ENCODE peak calls at places on chromosome 13, in six cellular contexts. B is LHCN-M2; L is GM13976; C is stimulated activated CD4-positive, alpha-beta T cell treated with anti-CD3 and anti-CD28 coated beads, Interleukin-12 subunit alpha, Interleukin-12 subunit beta, amount 100 ng/mL, for 24 hours; D is GM23248; Z is NCI-H1048. G is an unnamed sample.

GRCh38 chr13:102799544-102800144 is 725 bp downstream of the BIVM start:
- DNase-seq in B (no peak), L (peak; percentile 47), C (no peak), D (peak; percentile 61), Z (no peak), G (peak; percentile 37)

GRCh38 chr13:84096221-84096620 is 213.9 kb upstream of the SLITRK1 start:
- DNase-seq in B (peak; percentile 20), L (no peak), C (no peak), D (no peak), Z (no peak), G (no peak)

GRCh38 chr13:23960566-23961156 is 63.4 kb upstream of the C1QTNF9B start:
- DNase-seq in B (peak; percentile 36), L (no peak), C (no peak), D (peak; percentile 73), Z (no peak), G (no peak)

GRCh38 chr13:37029617-37030016 is 29.0 kb downstream of the EXOSC8 start:
- DNase-seq in B (no peak), L (no peak), C (no peak), D (peak; percentile 62), Z (no peak), G (no peak)

GRCh38 chr13:43006893-43007631 is 15.0 kb upstream of the EPSTI1 start:
- DNase-seq in B (peak; percentile 75), L (no peak), C (no peak), D (peak; percentile 63), Z (no peak), G (no peak)

GRCh38 chr13:110652231-110652730 is 36.9 kb downstream of the NAXD start:
- DNase-seq in B (no peak), L (no peak), C (no peak), D (no peak), Z (no peak), G (no peak)

GRCh38 chr13:113932060-113932459 is 41.8 kb downstream of the C13orf46 start:
- DNase-seq in B (no peak), L (no peak), C (no peak), D (no peak), Z (no peak), G (no peak)

GRCh38 chr13:47611664-47612288 is 389.3 kb downstream of the SUCLA2 start:
- DNase-seq in B (peak; percentile 70), L (no peak), C (no peak), D (peak; percentile 22), Z (no peak), G (no peak)

GRCh38 chr13:99314640-99315176 is 7.5 kb upstream of the GPR183 start:
- DNase-seq in B (peak; percentile 52), L (no peak), C (peak; percentile 54), D (peak; percentile 40), Z (no peak), G (no peak)

GRCh38 chr13:103876571-103876970 is 810.4 kb upstream of the SLC10A2 start:
- DNase-seq in B (no peak), L (no peak), C (no peak), D (peak; percentile 76), Z (no peak), G (no peak)

GRCh38 chr13:97079726-97080125 is 85.5 kb upstream of the OXGR1 start:
- DNase-seq in B (no peak), L (no peak), C (no peak), D (no peak), Z (no peak), G (no peak)

GRCh38 chr13:113638806-113639205 is 19.2 kb downstream of the ATP4B start:
- DNase-seq in B (no peak), L (no peak), C (no peak), D (no peak), Z (no peak), G (no peak)

GRCh38 chr13:98173431-98173921 is 3.6 kb downstream of the RNF113B start:
- DNase-seq in B (peak; percentile 93), L (no peak), C (no peak), D (peak; percentile 93), Z (no peak), G (no peak)

GRCh38 chr13:102977471-102977870 is 88.7 kb downstream of the SLC10A2 start:
- DNase-seq in B (no peak), L (no peak), C (no peak), D (no peak), Z (no peak), G (no peak)

GRCh38 chr13:101123028-101123427 is 293.3 kb downstream of the NALCN start:
- DNase-seq in B (no peak), L (no peak), C (no peak), D (no peak), Z (no peak), G (no peak)

GRCh38 chr13:101231751-101232428 is 184.4 kb downstream of the NALCN start:
- DNase-seq in B (peak; percentile 80), L (no peak), C (no peak), D (peak; percentile 71), Z (no peak), G (no peak)

GRCh38 chr13:99043700-99044300 is 65.9 kb upstream of the DOCK9 start:
- DNase-seq in B (no peak), L (no peak), C (no peak), D (no peak), Z (no peak), G (no peak)

GRCh38 chr13:49308104-49308875 is 60.6 kb downstream of the CDADC1 start:
- DNase-seq in B (no peak), L (no peak), C (no peak), D (peak; percentile 85), Z (no peak), G (no peak)

GRCh38 chr13:101522607-101523006 is 70.1 kb downstream of the ITGBL1 start:
- DNase-seq in B (no peak), L (no peak), C (no peak), D (no peak), Z (no peak), G (no peak)

GRCh38 chr13:46575321-46575721 is 22.4 kb downstream of the LRCH1 start:
- DNase-seq in B (peak; percentile 81), L (peak; percentile 46), C (no peak), D (peak; percentile 68), Z (no peak), G (peak; percentile 46)

GRCh38 chr13:98674968-98675528 is 77.4 kb downstream of the SLC15A1 start:
- DNase-seq in B (no peak), L (no peak), C (no peak), D (no peak), Z (no peak), G (no peak)

GRCh38 chr13:97459215-97459772 is 25.3 kb downstream of the RAP2A start:
- DNase-seq in B (no peak), L (no peak), C (no peak), D (no peak), Z (no peak), G (no peak)

GRCh38 chr13:52780092-52780491 is 40.5 kb upstream of the CNMD start:
- DNase-seq in B (no peak), L (no peak), C (no peak), D (no peak), Z (no peak), G (no peak)

GRCh38 chr13:24888291-24888931 is 124.4 kb downstream of the RNF17 start:
- DNase-seq in B (no peak), L (no peak), C (no peak), D (no peak), Z (no peak), G (no peak)

GRCh38 chr13:37427843-37428494 is 170.6 kb downstream of the POSTN start:
- DNase-seq in B (no peak), L (no peak), C (no peak), D (no peak), Z (no peak), G (no peak)

GRCh38 chr13:30664689-30665088 is 47.0 kb downstream of the USPL1 start:
- DNase-seq in B (no peak), L (no peak), C (no peak), D (no peak), Z (no peak), G (no peak)

GRCh38 chr13:55155046-55155445 is 1985.7 kb upstream of the PRR20A start:
- DNase-seq in B (no peak), L (no peak), C (no peak), D (no peak), Z (no peak), G (no peak)

GRCh38 chr13:40472427-40473220 is 193.8 kb downstream of the FOXO1 start:
- DNase-seq in B (no peak), L (no peak), C (no peak), D (no peak), Z (no peak), G (no peak)

GRCh38 chr13:48493076-48493765 is 39.7 kb downstream of the RCBTB2 start:
- DNase-seq in B (peak; percentile 21), L (no peak), C (no peak), D (peak; percentile 18), Z (no peak), G (no peak)

GRCh38 chr13:110471833-110472162 is 89.7 kb downstream of the RAB20 start:
- DNase-seq in B (peak; percentile 85), L (peak; percentile 92), C (no peak), D (peak; percentile 9), Z (no peak), G (peak; percentile 91)

GRCh38 chr13:81184556-81185265 is 843.8 kb upstream of the SPRY2 start:
- DNase-seq in B (no peak), L (no peak), C (no peak), D (no peak), Z (no peak), G (no peak)

GRCh38 chr13:60288569-60288968 is 108.5 kb upstream of the TDRD3 start:
- DNase-seq in B (no peak), L (no peak), C (no peak), D (no peak), Z (no peak), G (no peak)

GRCh38 chr13:41562083-41562482 is 104.7 kb downstream of the RGCC start:
- DNase-seq in B (peak; percentile 88), L (no peak), C (no peak), D (peak; percentile 96), Z (no peak), G (no peak)

GRCh38 chr13:105196052-105196451 is 1339.4 kb downstream of the EFNB2 start:
- DNase-seq in B (peak; percentile 83), L (no peak), C (no peak), D (peak; percentile 0), Z (no peak), G (no peak)

GRCh38 chr13:87666826-87667225 is 4.3 kb upstream of the SLITRK5 start:
- DNase-seq in B (no peak), L (no peak), C (no peak), D (no peak), Z (no peak), G (no peak)

GRCh38 chr13:47816835-47817234 is 184.2 kb downstream of the SUCLA2 start:
- DNase-seq in B (no peak), L (no peak), C (no peak), D (no peak), Z (no peak), G (no peak)

GRCh38 chr13:46698015-46698414 is 98.9 kb downstream of the ESD start:
- DNase-seq in B (no peak), L (no peak), C (no peak), D (no peak), Z (no peak), G (no peak)

GRCh38 chr13:113813070-113813748 is 50.7 kb downstream of the GAS6 start:
- DNase-seq in B (no peak), L (no peak), C (no peak), D (no peak), Z (no peak), G (no peak)

GRCh38 chr13:70874646-70875045 is 766.4 kb upstream of the KLHL1 start:
- DNase-seq in B (no peak), L (no peak), C (no peak), D (no peak), Z (no peak), G (no peak)